ENCODE peak calls at places on chromosome 7, in five cellular contexts. Q, J, H, N and W are unnamed samples.

GRCh38 chr7:11579141-11579540 is 252.9 kb downstream of the THSD7A start:
- DNase-seq in J (no peak), Q (no peak), N (no peak), H (no peak), W (no peak)

GRCh38 chr7:5333121-5334050 is 50.6 kb downstream of the SLC29A4 start:
- DNase-seq in N (no peak), H (no peak), J (no peak), Q (no peak), W (no peak)

GRCh38 chr7:99737726-99738125 is 2.7 kb upstream of the CYP3A7 start:
- DNase-seq in Q (no peak), H (no peak), J (no peak), N (no peak), W (no peak)

GRCh38 chr7:130595986-130596385 is 72.6 kb downstream of the COPG2 start:
- DNase-seq in H (peak), N (no peak), J (peak), Q (peak), W (no peak)

GRCh38 chr7:149753370-149754233 is 19.8 kb downstream of the ZNF467 start:
- DNase-seq in N (peak), Q (peak), J (peak), H (peak), W (no peak)

GRCh38 chr7:149717481-149717880 is 55.9 kb downstream of the ZNF467 start:
- DNase-seq in H (no peak), Q (no peak), J (no peak), N (no peak), W (no peak)

GRCh38 chr7:70710011-70710480 is 421.9 kb upstream of the GALNT17 start:
- DNase-seq in J (peak), H (peak), Q (peak), N (peak), W (no peak)

GRCh38 chr7:65381742-65382141 is 8.1 kb downstream of the ZNF92 start:
- DNase-seq in J (no peak), H (no peak), Q (no peak), N (no peak), W (no peak)

GRCh38 chr7:90625051-90625450 is 28.9 kb downstream of the CDK14 start:
- DNase-seq in N (no peak), J (peak), H (no peak), Q (peak), W (no peak)

GRCh38 chr7:121328508-121329459 is at the start of gene WNT16:
- DNase-seq in N (no peak), H (no peak), Q (no peak), J (no peak), W (no peak)

GRCh38 chr7:29871787-29872398 is 65.6 kb downstream of the WIPF3 start:
- DNase-seq in J (no peak), H (peak), N (no peak), Q (peak), W (no peak)

GRCh38 chr7:105830405-105831218 is 45.8 kb downstream of the ATXN7L1 start:
- DNase-seq in Q (peak), N (peak), H (peak), J (peak), W (no peak)

GRCh38 chr7:1571261-1571650 is 1.4 kb upstream of the PSMG3 start:
- DNase-seq in H (peak), N (no peak), J (no peak), Q (peak), W (no peak)

GRCh38 chr7:105713488-105714465 is 132.5 kb upstream of the EFCAB10 start:
- DNase-seq in J (no peak), N (peak), H (no peak), Q (no peak), W (no peak)

GRCh38 chr7:112792431-112792830 is 2.2 kb upstream of the TMEM168 start:
- DNase-seq in J (no peak), N (no peak), Q (no peak), H (no peak), W (no peak)

GRCh38 chr7:91880413-91881241 is at the start of gene MTERF1:
- DNase-seq in J (peak), N (peak), Q (peak), H (peak), W (peak)
- TF ChIP-seq POLR2A in J (no peak), N (peak), Q (peak), H (peak), W (peak)

DNA sequence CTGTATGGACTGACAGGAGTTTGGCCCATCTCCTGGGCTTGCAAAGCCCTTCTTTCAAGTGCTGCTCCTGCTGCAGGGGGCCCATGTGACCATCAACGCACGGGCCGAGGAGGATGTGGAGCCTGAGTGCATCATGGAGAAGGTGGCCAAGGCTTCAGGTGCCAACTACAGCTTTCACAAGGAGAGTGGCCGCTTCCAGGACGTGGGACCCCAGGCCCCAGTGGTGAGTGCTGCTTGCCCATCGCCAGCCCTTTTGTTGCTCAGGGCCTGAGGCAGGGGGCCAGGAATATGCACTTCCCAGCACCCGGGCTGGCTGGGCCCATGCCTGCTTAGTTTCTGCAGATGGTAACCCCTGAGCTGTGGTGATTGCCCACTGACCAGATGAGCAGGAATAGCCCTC is 8.7 kb downstream of the PGAM2 start:
- DNase-seq in H (no peak), N (no peak), J (no peak), Q (no peak), W (no peak)
- TF ChIP-seq POLR2A in H (no peak), N (no peak), J (no peak), Q (no peak), W (no peak)

GRCh38 chr7:56053379-56053778 is 1.8 kb downstream of the CCT6A start:
- DNase-seq in H (no peak), N (no peak), J (no peak), Q (no peak), W (no peak)

GRCh38 chr7:56053993-56054392 is 2.4 kb downstream of the CCT6A start:
- DNase-seq in N (no peak), H (no peak), J (no peak), Q (no peak), W (no peak)

GRCh38 chr7:56051053-56051338 is 248 bp downstream of the PSPH start:
- DNase-seq in N (no peak), H (no peak), Q (no peak), J (no peak), W (no peak)

GRCh38 chr7:56048245-56048644 is 3.0 kb downstream of the PSPH start:
- DNase-seq in J (no peak), H (no peak), Q (no peak), N (no peak), W (no peak)

GRCh38 chr7:56051339-56052191 is at the start of the genes CCT6A and PSPH:
- DNase-seq in Q (peak), H (peak), J (peak), N (peak), W (peak)
- TF ChIP-seq POLR2A in Q (peak), H (peak), J (peak), N (peak), W (peak)

DNA sequence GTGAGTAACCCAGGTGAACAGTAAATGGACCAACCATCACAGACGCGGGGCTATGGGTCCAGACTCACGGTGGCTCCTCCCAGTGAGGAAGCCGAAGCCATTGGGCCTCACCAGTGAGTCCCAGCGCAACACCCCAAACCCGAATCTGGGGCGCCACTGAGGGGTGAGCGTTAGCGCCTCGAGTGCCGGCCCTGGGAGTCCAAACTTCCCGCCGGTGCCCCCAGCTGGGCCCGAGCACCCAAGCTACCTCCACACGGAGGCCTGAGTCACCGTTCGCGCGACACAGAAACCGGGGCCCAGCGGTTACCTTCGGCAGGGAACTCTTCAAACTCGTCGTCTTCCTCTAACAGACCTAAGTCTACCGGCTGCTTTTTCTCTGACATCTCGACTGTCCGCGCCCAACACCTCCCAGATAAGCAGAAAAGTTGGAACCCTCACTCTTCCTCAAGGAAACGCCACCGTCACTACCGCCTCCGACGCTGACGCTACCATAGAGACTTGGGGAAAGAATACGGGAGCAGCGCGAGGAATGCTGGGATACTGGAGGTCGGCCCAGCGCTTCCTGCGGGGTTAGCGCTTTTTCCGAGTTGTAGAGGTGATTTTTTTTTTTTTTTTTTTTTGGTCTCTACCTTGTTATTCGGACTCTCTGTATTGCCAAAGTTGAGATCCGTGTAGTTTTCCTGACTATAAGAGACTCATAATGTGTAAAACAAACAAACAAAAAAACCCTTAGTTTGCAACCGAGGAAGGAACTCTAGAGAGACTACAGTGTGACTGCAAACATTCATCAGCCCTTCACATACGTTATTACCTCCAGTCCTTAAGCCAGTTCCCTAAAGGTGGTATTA is at the start of gene SEM1:
- DNase-seq in N (peak), H (peak), J (peak), Q (peak), W (peak)
- TF ChIP-seq POLR2A in N (peak), H (peak), J (peak), Q (peak), W (peak)

GRCh38 chr7:12979181-12979580 is 291.7 kb downstream of the ARL4A start:
- DNase-seq in J (no peak), H (peak), Q (no peak), N (no peak), W (no peak)
- TF ChIP-seq POLR2A in J (no peak), H (no peak), Q (no peak), N (no peak), W (no peak)

GRCh38 chr7:44310221-44310848 is 15.1 kb downstream of the CAMK2B start:
- DNase-seq in N (no peak), Q (no peak), J (peak), H (no peak), W (no peak)

GRCh38 chr7:44311561-44312495 is 13.6 kb downstream of the CAMK2B start:
- DNase-seq in J (no peak), N (no peak), Q (no peak), H (no peak), W (no peak)

GRCh38 chr7:44313016-44313415 is 12.4 kb downstream of the CAMK2B start:
- DNase-seq in Q (no peak), N (no peak), J (no peak), H (no peak), W (no peak)

GRCh38 chr7:44315504-44315903 is 9.9 kb downstream of the CAMK2B start:
- DNase-seq in Q (no peak), J (no peak), N (no peak), H (no peak), W (no peak)

GRCh38 chr7:44313621-44314031 is 11.8 kb downstream of the CAMK2B start:
- DNase-seq in J (no peak), Q (no peak), N (no peak), H (no peak), W (no peak)
- TF ChIP-seq POLR2A in J (no peak), Q (no peak), N (no peak), H (no peak), W (no peak)

GRCh38 chr7:3544202-3544601 is 243.2 kb downstream of the SDK1 start:
- DNase-seq in Q (no peak), N (no peak), J (no peak), H (no peak), W (no peak)

GRCh38 chr7:3552499-3552898 is 251.4 kb downstream of the SDK1 start:
- DNase-seq in N (no peak), H (no peak), J (no peak), Q (peak), W (no peak)

GRCh38 chr7:3548815-3549214 is 247.8 kb downstream of the SDK1 start:
- DNase-seq in J (no peak), H (no peak), N (no peak), Q (no peak), W (no peak)

GRCh38 chr7:3551536-3551935 is 250.5 kb downstream of the SDK1 start:
- DNase-seq in H (no peak), J (no peak), Q (no peak), N (no peak), W (no peak)

DNA sequence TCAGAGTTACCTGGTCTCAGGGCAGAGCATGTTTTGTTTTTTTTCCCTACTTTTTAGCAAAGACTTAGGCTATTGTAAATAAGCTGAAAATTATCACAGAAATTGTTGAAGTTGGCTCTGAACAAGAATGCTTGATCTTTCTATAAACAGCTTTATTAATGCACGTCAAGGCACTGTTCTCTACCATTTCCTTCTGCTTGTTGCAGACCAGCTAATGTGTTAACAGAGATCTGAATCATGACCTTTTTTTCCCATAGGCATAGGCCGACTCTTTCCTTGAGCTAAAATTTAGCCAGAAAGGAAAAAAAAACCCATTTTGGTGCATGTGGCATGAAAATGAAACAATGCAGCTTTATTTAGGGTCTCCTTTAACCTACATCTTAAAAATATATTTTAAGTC is 248.5 kb downstream of the SDK1 start:
- DNase-seq in N (no peak), Q (no peak), H (no peak), J (no peak), W (no peak)
- TF ChIP-seq POLR2A in N (no peak), Q (no peak), H (no peak), J (no peak), W (no peak)